ENCODE peak calls at places on chromosomes 13 and 19, in eight cellular contexts. K, N, X, G, J, C, E and D are unnamed samples.

GRCh38 chr13:52459668-52460067 is 4.4 kb downstream of the CKAP2 start:
- DNase-seq in N (no peak), X (no peak), J (peak; percentile 86), E (peak; percentile 52), G (no peak), K (no peak), C (no peak), D (peak; percentile 10)

GRCh38 chr19:45473366-45474190 is 5.8 kb downstream of the FOSB start:
- DNase-seq in C (no peak), N (no peak), E (no peak), K (no peak), X (no peak), J (no peak), G (no peak), D (no peak)

GRCh38 chr19:46030861-46031550 is 8.2 kb upstream of the PGLYRP1 start:
- DNase-seq in K (no peak), E (no peak), C (no peak), N (no peak), J (no peak), G (no peak), X (no peak), D (no peak)

GRCh38 chr19:45514376-45515051 is 7.2 kb downstream of the VASP start:
- DNase-seq in E (no peak), J (no peak), G (no peak), K (peak; percentile 64), N (peak; percentile 43), X (no peak), C (no peak), D (no peak)

GRCh38 chr19:15393963-15394362 is 14.4 kb upstream of the AKAP8 start:
- DNase-seq in E (no peak), G (no peak), K (no peak), J (peak; percentile 58), N (no peak), C (no peak), X (no peak), D (no peak)

GRCh38 chr13:83219832-83220231 is 662.4 kb downstream of the SLITRK1 start:
- DNase-seq in C (no peak), J (no peak), G (no peak), X (no peak), N (no peak), E (no peak), K (no peak), D (no peak)

GRCh38 chr19:41588497-41589209 is 12.7 kb downstream of the CEACAM21 start:
- DNase-seq in G (no peak), C (no peak), N (no peak), J (peak; percentile 42), K (no peak), X (no peak), E (peak; percentile 46), D (no peak)

GRCh38 chr13:88031980-88032562 is 360.9 kb downstream of the SLITRK5 start:
- DNase-seq in J (peak; percentile 22), X (no peak), E (peak; percentile 41), K (no peak), C (no peak), G (no peak), N (no peak), D (no peak)

GRCh38 chr13:98997738-98998641 is 20.1 kb upstream of the DOCK9 start:
- DNase-seq in K (no peak), N (no peak), C (peak; percentile 21), X (no peak), J (peak; percentile 40), E (no peak), G (no peak), D (no peak)

GRCh38 chr19:29737461-29738000 is 22.5 kb upstream of the C19orf12 start:
- DNase-seq in J (no peak), X (no peak), E (no peak), C (no peak), N (no peak), G (no peak), K (no peak), D (no peak)

GRCh38 chr13:110425444-110425780 is 118.3 kb downstream of the COL4A2 start:
- DNase-seq in N (no peak), X (no peak), J (peak; percentile 96), K (no peak), C (no peak), G (no peak), E (no peak), D (no peak)

GRCh38 chr19:13215572-13216380 is 65.6 kb downstream of the IER2 start:
- DNase-seq in N (no peak), C (no peak), X (no peak), G (no peak), J (no peak), E (peak; percentile 25), K (no peak), D (no peak)

GRCh38 chr19:43467730-43468129 is 2.3 kb upstream of the LYPD3 start:
- DNase-seq in K (no peak), N (no peak), X (no peak), E (no peak), G (no peak), C (no peak), J (peak; percentile 84), D (no peak)

GRCh38 chr19:48468806-48469055 is 438 bp upstream of the CYTH2 start:
- DNase-seq in N (no peak), E (no peak), J (no peak), X (no peak), G (no peak), C (no peak), K (no peak), D (no peak)

GRCh38 chr13:92719868-92720267 is 506.7 kb upstream of the GPC6 start:
- DNase-seq in N (no peak), K (no peak), G (no peak), X (no peak), C (peak; percentile 25), J (no peak), E (no peak), D (no peak)

GRCh38 chr13:113622791-113623490 is 35.1 kb downstream of the ATP4B start:
- DNase-seq in J (no peak), C (no peak), X (no peak), K (no peak), N (no peak), G (no peak), E (no peak), D (no peak)

GRCh38 chr19:45057444-45057843 is 18.6 kb downstream of the CLASRP start:
- DNase-seq in E (no peak), N (no peak), X (no peak), K (no peak), J (no peak), G (no peak), C (no peak), D (no peak)

GRCh38 chr19:40252395-40252794 is 25.9 kb upstream of the CCNP start:
- DNase-seq in E (no peak), X (no peak), N (no peak), K (no peak), C (no peak), J (peak; percentile 5), G (no peak), D (no peak)

GRCh38 chr19:6811378-6811777 is 38.9 kb downstream of the VAV1 start:
- DNase-seq in J (no peak), N (no peak), X (no peak), C (no peak), E (no peak), G (no peak), K (no peak), D (no peak)

GRCh38 chr13:102825921-102826706 is 19.7 kb upstream of the ERCC5 start:
- DNase-seq in G (peak; percentile 64), J (peak; percentile 96), N (no peak), E (peak; percentile 88), X (no peak), C (no peak), K (no peak), D (peak; percentile 45)

GRCh38 chr19:35416331-35416730 is 31.7 kb upstream of the FFAR2 start:
- DNase-seq in C (no peak), N (no peak), X (no peak), K (no peak), E (no peak), G (no peak), J (no peak), D (no peak)

GRCh38 chr19:1020868-1021425 is at the start of gene TMEM259:
- DNase-seq in G (peak; percentile 98), E (peak; percentile 92), J (peak; percentile 97), X (peak; percentile 98), K (peak; percentile 97), N (peak; percentile 98), C (peak; percentile 97), D (peak; percentile 93)

GRCh38 chr13:75749407-75749806 is 113.3 kb downstream of the LMO7 start:
- DNase-seq in C (peak; percentile 41), K (no peak), N (no peak), X (no peak), E (no peak), J (peak; percentile 36), G (no peak), D (no peak)

GRCh38 chr19:17294051-17294891 is 9.0 kb downstream of the ABHD8 start:
- DNase-seq in K (no peak), G (no peak), N (peak; percentile 80), J (peak; percentile 18), E (no peak), X (no peak), C (peak; percentile 70), D (no peak)

GRCh38 chr13:46609052-46609451 is 56.1 kb downstream of the LRCH1 start:
- DNase-seq in E (no peak), C (peak; percentile 59), J (no peak), G (no peak), N (no peak), X (no peak), K (no peak), D (no peak)